ENCODE peak calls at places on chromosomes 2 and 18, in ten cellular contexts. J is endodermal cell; Z is CD8-positive, alpha-beta memory T cell; M is sigmoid colon; P is cardiac muscle cell; U is GM06990; G is naive thymus-derived CD4-positive, alpha-beta T cell; E is aorta; A is epithelial cell of esophagus; D is GM12878. N is an unnamed sample.

GRCh38 chr2:226799976-226800940 is 638 bp upstream of the IRS1 start:
- DNase-seq in J (peak; percentile 73), Z (no peak), M (peak; percentile 71), P (no peak), U (peak; percentile 19), G (no peak), E (peak; percentile 62), A (peak; percentile 33), D (no peak), N (no peak)

GRCh38 chr18:48155856-48156255 is 225.4 kb upstream of the SMAD2 start:
- DNase-seq in J (no peak), Z (no peak), M (no peak), P (no peak), U (no peak), G (no peak), E (no peak), A (peak; percentile 51), D (no peak), N (no peak)

GRCh38 chr2:220789961-220790360 is 782.1 kb downstream of the EPHA4 start:
- DNase-seq in J (no peak), Z (no peak), M (no peak), P (peak; percentile 45), U (no peak), G (no peak), E (no peak), A (peak; percentile 86), D (no peak), N (no peak)

GRCh38 chr2:70703900-70704549 is 64.0 kb downstream of the ADD2 start:
- DNase-seq in J (peak; percentile 38), Z (no peak), M (peak; percentile 45), P (peak; percentile 87), U (no peak), G (no peak), E (no peak), A (peak; percentile 17), D (no peak), N (no peak)

GRCh38 chr18:1408331-1408835 is 503.7 kb downstream of the ADCYAP1 start:
- DNase-seq in J (no peak), Z (no peak), M (no peak), P (no peak), U (no peak), G (no peak), E (no peak), A (no peak), D (no peak), N (no peak)

GRCh38 chr2:30410217-30410616 is 36.8 kb upstream of the LCLAT1 start:
- DNase-seq in J (no peak), Z (no peak), M (no peak), P (no peak), U (no peak), G (no peak), E (no peak), A (peak; percentile 91), D (no peak), N (no peak)

GRCh38 chr2:241315879-241316700 is at the start of gene SEPTIN2:
- DNase-seq in J (peak; percentile 92), Z (peak; percentile 74), M (peak; percentile 89), P (no peak), U (peak; percentile 88), G (peak; percentile 89), E (peak; percentile 94), A (no peak), D (no peak), N (no peak)

GRCh38 chr2:29502452-29502851 is 387.2 kb downstream of the CLIP4 start:
- DNase-seq in J (no peak), Z (no peak), M (no peak), P (no peak), U (no peak), G (no peak), E (no peak), A (peak; percentile 51), D (no peak), N (no peak)

GRCh38 chr2:229340086-229340760 is 69.1 kb upstream of the PID1 start:
- DNase-seq in J (no peak), Z (no peak), M (no peak), P (peak; percentile 13), U (no peak), G (no peak), E (no peak), A (no peak), D (no peak), N (no peak)

GRCh38 chr18:59657012-59657411 is 40.2 kb downstream of the CCBE1 start:
- DNase-seq in J (no peak), Z (no peak), M (no peak), P (no peak), U (no peak), G (no peak), E (no peak), A (no peak), D (no peak), N (no peak)

GRCh38 chr2:71611247-71611646 is 157.9 kb downstream of the DYSF start:
- DNase-seq in J (peak; percentile 22), Z (no peak), M (peak; percentile 41), P (no peak), U (no peak), G (no peak), E (peak; percentile 65), A (no peak), D (no peak), N (no peak)

DNA sequence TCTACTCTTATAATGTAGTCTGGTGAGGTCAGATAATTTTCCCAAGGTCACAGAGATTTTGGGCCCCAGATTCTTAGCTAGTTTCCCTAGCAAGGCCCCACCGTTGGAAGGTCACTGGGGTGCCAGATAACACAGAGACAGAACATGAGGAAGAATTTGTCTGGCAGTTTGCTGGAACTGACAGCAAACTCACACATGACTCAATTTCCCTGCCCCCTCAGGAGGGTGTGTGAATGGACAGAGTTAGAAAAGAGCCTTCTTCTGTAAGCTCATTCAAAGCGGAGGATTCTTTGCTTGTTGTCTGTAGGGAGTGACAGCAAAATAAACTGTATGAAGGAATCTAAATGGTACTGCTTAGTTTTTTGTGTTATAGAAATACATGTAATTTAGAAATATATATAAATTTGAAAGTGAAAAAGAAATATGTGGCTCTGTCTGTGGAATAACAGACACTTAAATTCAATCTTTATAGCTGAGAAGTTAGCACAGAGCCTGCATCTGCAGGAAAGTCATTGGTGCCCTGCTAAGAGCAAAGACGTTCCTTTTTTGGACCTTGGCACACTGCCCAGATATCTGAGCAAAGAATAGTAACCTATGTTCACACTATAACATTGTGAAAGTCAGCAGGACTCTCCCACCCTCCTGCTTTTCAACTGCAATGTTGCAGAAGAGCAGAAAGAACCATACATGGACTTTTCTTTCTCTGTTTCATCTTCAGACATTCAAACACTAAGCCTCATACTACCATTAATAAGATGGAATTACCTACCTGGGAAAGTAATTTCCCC is 2.1 kb downstream of the MDH1 start:
- DNase-seq in J (no peak), Z (no peak), M (peak; percentile 84), P (peak; percentile 66), U (no peak), G (no peak), E (no peak), A (no peak), D (peak; percentile 37), N (no peak)
- H3K4me3 ChIP-seq in J (peak overlapping the region; percentile 97), Z (no peak overlapping the region), M (peak overlapping the region; percentile 4), P (peak overlapping the region; percentile 89), U (peak overlapping the region; percentile 40), G (no peak overlapping the region), E (no peak overlapping the region), A (no peak overlapping the region), D (peak overlapping the region; percentile 99), N (peak overlapping the region; percentile 33)

DNA sequence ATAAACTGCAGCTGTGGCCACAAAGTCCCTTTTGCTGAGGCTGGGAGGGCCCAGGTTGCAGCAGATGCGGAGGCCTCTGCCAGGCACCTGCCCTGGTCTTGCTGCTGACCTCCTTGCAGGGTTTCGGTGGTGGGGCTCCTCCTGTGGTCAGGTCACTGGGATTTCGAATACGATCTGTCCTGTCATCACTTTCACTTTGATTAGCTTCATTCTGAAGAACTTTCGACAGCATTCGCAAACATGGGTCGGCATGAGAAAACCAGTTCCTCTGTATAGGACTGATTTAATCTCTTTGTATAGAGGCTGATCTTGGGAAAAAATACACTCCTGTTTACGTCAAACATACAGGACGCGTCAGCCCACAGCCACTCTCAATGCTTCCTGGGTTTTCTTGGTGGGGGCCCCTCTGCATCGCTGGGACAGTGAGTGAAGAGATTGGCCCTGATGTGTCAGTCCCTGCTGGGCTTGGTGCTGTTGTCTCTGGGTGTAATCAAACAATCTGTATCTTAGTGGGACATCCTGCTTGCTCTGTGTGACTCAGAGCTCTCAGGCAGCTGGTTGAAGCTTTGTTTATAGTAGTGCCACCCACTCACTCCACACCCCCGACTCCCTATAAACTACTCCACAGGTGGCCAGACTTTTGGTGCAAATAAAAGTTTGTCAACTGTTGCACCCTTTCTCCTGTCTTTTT is 209.4 kb upstream of the CXCR4 start:
- DNase-seq in J (peak; percentile 61), Z (peak; percentile 66), M (no peak), P (peak; percentile 6), U (peak; percentile 75), G (peak; percentile 76), E (no peak), A (peak; percentile 30), D (peak; percentile 71), N (peak; percentile 73)
- H3K4me3 ChIP-seq in J (peak overlapping the region; percentile 14), Z (peak overlapping the region; percentile 52), M (no peak overlapping the region), P (no peak overlapping the region), U (no peak overlapping the region), G (peak overlapping the region; percentile 38), E (no peak overlapping the region), A (no peak overlapping the region), D (peak overlapping the region; percentile 37), N (no peak overlapping the region)

GRCh38 chr18:74732380-74732779 is 134.7 kb downstream of the ZNF407 start:
- DNase-seq in J (no peak), Z (no peak), M (no peak), P (no peak), U (no peak), G (no peak), E (no peak), A (no peak), D (no peak), N (no peak)

GRCh38 chr18:74731097-74731496 is 133.4 kb downstream of the ZNF407 start:
- DNase-seq in J (no peak), Z (no peak), M (no peak), P (peak; percentile 38), U (no peak), G (no peak), E (no peak), A (peak; percentile 29), D (no peak), N (no peak)

GRCh38 chr18:74728586-74728985 is 130.9 kb downstream of the ZNF407 start:
- DNase-seq in J (no peak), Z (no peak), M (no peak), P (no peak), U (no peak), G (no peak), E (no peak), A (no peak), D (no peak), N (no peak)

GRCh38 chr18:74734013-74734444 is 136.4 kb downstream of the ZNF407 start:
- DNase-seq in J (no peak), Z (no peak), M (no peak), P (no peak), U (no peak), G (no peak), E (no peak), A (no peak), D (no peak), N (no peak)

GRCh38 chr18:74733592-74733991 is 135.9 kb downstream of the ZNF407 start:
- DNase-seq in J (no peak), Z (no peak), M (no peak), P (no peak), U (no peak), G (no peak), E (no peak), A (no peak), D (no peak), N (no peak)
- H3K4me3 ChIP-seq in J (no peak overlapping the region), Z (no peak overlapping the region), M (no peak overlapping the region), P (no peak overlapping the region), U (no peak overlapping the region), G (no peak overlapping the region), E (no peak overlapping the region), A (no peak overlapping the region), D (no peak overlapping the region), N (no peak overlapping the region)

GRCh38 chr2:108562274-108562673 is 28.0 kb downstream of the LIMS1 start:
- DNase-seq in J (no peak), Z (no peak), M (no peak), P (no peak), U (no peak), G (no peak), E (no peak), A (no peak), D (no peak), N (no peak)
- H3K4me3 ChIP-seq in J (no peak overlapping the region), Z (no peak overlapping the region), M (no peak overlapping the region), P (no peak overlapping the region), U (no peak overlapping the region), G (no peak overlapping the region), E (no peak overlapping the region), A (no peak overlapping the region), D (no peak overlapping the region), N (no peak overlapping the region)